ENCODE peak calls at places on chromosomes 11 and 22, in five cellular contexts. One of them, this sample, is unnamed.

GRCh38 chr11:74055938-74056337 is 47.1 kb upstream of the UCP3 start:
- ATAC-seq in activated naive CD8-positive, alpha-beta T cell treated with anti-CD3 and anti-CD28 coated beads, Interleukin-2, amount 10 ng/mL, durations not matched to agents 7 days and 5 days: no peak
- ATAC-seq in GM23338: no peak
- ATAC-seq in right cardiac atrium: no peak
- ATAC-seq in activated CD8-positive, alpha-beta memory T cell treated with anti-CD3 and anti-CD28 coated beads, Interleukin-2, amount 10 ng/mL, durations not matched to agents 7 days and 5 days: no peak
- ATAC-seq in this sample: peak

GRCh38 chr11:35076201-35077100 is 62.5 kb upstream of the CD44 start:
- ATAC-seq in right cardiac atrium: peak
- ATAC-seq in GM23338: no peak
- ATAC-seq in activated naive CD8-positive, alpha-beta T cell treated with anti-CD3 and anti-CD28 coated beads, Interleukin-2, amount 10 ng/mL, durations not matched to agents 7 days and 5 days: no peak
- ATAC-seq in activated CD8-positive, alpha-beta memory T cell treated with anti-CD3 and anti-CD28 coated beads, Interleukin-2, amount 10 ng/mL, durations not matched to agents 7 days and 5 days: no peak
- ATAC-seq in this sample: no peak

GRCh38 chr11:70360211-70360610 is 38.1 kb upstream of the CTTN start:
- ATAC-seq in activated CD8-positive, alpha-beta memory T cell treated with anti-CD3 and anti-CD28 coated beads, Interleukin-2, amount 10 ng/mL, durations not matched to agents 7 days and 5 days: no peak
- ATAC-seq in GM23338: no peak
- ATAC-seq in activated naive CD8-positive, alpha-beta T cell treated with anti-CD3 and anti-CD28 coated beads, Interleukin-2, amount 10 ng/mL, durations not matched to agents 7 days and 5 days: no peak
- ATAC-seq in right cardiac atrium: no peak
- ATAC-seq in this sample: no peak

GRCh38 chr11:8715501-8715900 is 32.9 kb downstream of the RPL27A start:
- ATAC-seq in activated naive CD8-positive, alpha-beta T cell treated with anti-CD3 and anti-CD28 coated beads, Interleukin-2, amount 10 ng/mL, durations not matched to agents 7 days and 5 days: no peak
- ATAC-seq in right cardiac atrium: no peak
- ATAC-seq in activated CD8-positive, alpha-beta memory T cell treated with anti-CD3 and anti-CD28 coated beads, Interleukin-2, amount 10 ng/mL, durations not matched to agents 7 days and 5 days: no peak
- ATAC-seq in GM23338: no peak
- ATAC-seq in this sample: no peak

GRCh38 chr22:47739616-47740015 is 977.2 kb downstream of the TBC1D22A start:
- ATAC-seq in activated naive CD8-positive, alpha-beta T cell treated with anti-CD3 and anti-CD28 coated beads, Interleukin-2, amount 10 ng/mL, durations not matched to agents 7 days and 5 days: no peak
- ATAC-seq in GM23338: no peak
- ATAC-seq in activated CD8-positive, alpha-beta memory T cell treated with anti-CD3 and anti-CD28 coated beads, Interleukin-2, amount 10 ng/mL, durations not matched to agents 7 days and 5 days: no peak
- ATAC-seq in right cardiac atrium: no peak
- ATAC-seq in this sample: no peak

GRCh38 chr11:64340671-64341335 is 799 bp downstream of the CCDC88B start:
- ATAC-seq in activated naive CD8-positive, alpha-beta T cell treated with anti-CD3 and anti-CD28 coated beads, Interleukin-2, amount 10 ng/mL, durations not matched to agents 7 days and 5 days: peak
- ATAC-seq in GM23338: peak
- ATAC-seq in right cardiac atrium: no peak
- ATAC-seq in activated CD8-positive, alpha-beta memory T cell treated with anti-CD3 and anti-CD28 coated beads, Interleukin-2, amount 10 ng/mL, durations not matched to agents 7 days and 5 days: peak
- ATAC-seq in this sample: peak

GRCh38 chr11:14081541-14082211 is 119.2 kb downstream of the SPON1 start:
- ATAC-seq in GM23338: no peak
- ATAC-seq in activated CD8-positive, alpha-beta memory T cell treated with anti-CD3 and anti-CD28 coated beads, Interleukin-2, amount 10 ng/mL, durations not matched to agents 7 days and 5 days: no peak
- ATAC-seq in activated naive CD8-positive, alpha-beta T cell treated with anti-CD3 and anti-CD28 coated beads, Interleukin-2, amount 10 ng/mL, durations not matched to agents 7 days and 5 days: no peak
- ATAC-seq in right cardiac atrium: peak
- ATAC-seq in this sample: no peak

GRCh38 chr11:117930208-117930570 is 987 bp upstream of the TMPRSS13 start:
- ATAC-seq in activated naive CD8-positive, alpha-beta T cell treated with anti-CD3 and anti-CD28 coated beads, Interleukin-2, amount 10 ng/mL, durations not matched to agents 7 days and 5 days: no peak
- ATAC-seq in GM23338: no peak
- ATAC-seq in activated CD8-positive, alpha-beta memory T cell treated with anti-CD3 and anti-CD28 coated beads, Interleukin-2, amount 10 ng/mL, durations not matched to agents 7 days and 5 days: no peak
- ATAC-seq in right cardiac atrium: no peak
- ATAC-seq in this sample: no peak

GRCh38 chr22:33757443-33758124 is 162.7 kb downstream of the LARGE1 start:
- ATAC-seq in right cardiac atrium: no peak
- ATAC-seq in GM23338: peak
- ATAC-seq in activated naive CD8-positive, alpha-beta T cell treated with anti-CD3 and anti-CD28 coated beads, Interleukin-2, amount 10 ng/mL, durations not matched to agents 7 days and 5 days: no peak
- ATAC-seq in activated CD8-positive, alpha-beta memory T cell treated with anti-CD3 and anti-CD28 coated beads, Interleukin-2, amount 10 ng/mL, durations not matched to agents 7 days and 5 days: no peak
- ATAC-seq in this sample: no peak

GRCh38 chr11:106468091-106468490 is 390.6 kb downstream of the AASDHPPT start:
- ATAC-seq in activated CD8-positive, alpha-beta memory T cell treated with anti-CD3 and anti-CD28 coated beads, Interleukin-2, amount 10 ng/mL, durations not matched to agents 7 days and 5 days: no peak
- ATAC-seq in activated naive CD8-positive, alpha-beta T cell treated with anti-CD3 and anti-CD28 coated beads, Interleukin-2, amount 10 ng/mL, durations not matched to agents 7 days and 5 days: no peak
- ATAC-seq in GM23338: no peak
- ATAC-seq in right cardiac atrium: no peak
- ATAC-seq in this sample: no peak

GRCh38 chr11:132064987-132065620 is 694.7 kb downstream of the NTM start:
- ATAC-seq in right cardiac atrium: peak
- ATAC-seq in GM23338: no peak
- ATAC-seq in activated naive CD8-positive, alpha-beta T cell treated with anti-CD3 and anti-CD28 coated beads, Interleukin-2, amount 10 ng/mL, durations not matched to agents 7 days and 5 days: no peak
- ATAC-seq in activated CD8-positive, alpha-beta memory T cell treated with anti-CD3 and anti-CD28 coated beads, Interleukin-2, amount 10 ng/mL, durations not matched to agents 7 days and 5 days: no peak
- ATAC-seq in this sample: no peak

GRCh38 chr22:31707519-31707918 is 42.4 kb downstream of the PRR14L start:
- ATAC-seq in activated CD8-positive, alpha-beta memory T cell treated with anti-CD3 and anti-CD28 coated beads, Interleukin-2, amount 10 ng/mL, durations not matched to agents 7 days and 5 days: no peak
- ATAC-seq in right cardiac atrium: no peak
- ATAC-seq in activated naive CD8-positive, alpha-beta T cell treated with anti-CD3 and anti-CD28 coated beads, Interleukin-2, amount 10 ng/mL, durations not matched to agents 7 days and 5 days: no peak
- ATAC-seq in GM23338: no peak
- ATAC-seq in this sample: no peak

GRCh38 chr11:14248577-14248976 is 110.4 kb downstream of the RRAS2 start:
- ATAC-seq in right cardiac atrium: peak
- ATAC-seq in activated CD8-positive, alpha-beta memory T cell treated with anti-CD3 and anti-CD28 coated beads, Interleukin-2, amount 10 ng/mL, durations not matched to agents 7 days and 5 days: peak
- ATAC-seq in GM23338: peak
- ATAC-seq in activated naive CD8-positive, alpha-beta T cell treated with anti-CD3 and anti-CD28 coated beads, Interleukin-2, amount 10 ng/mL, durations not matched to agents 7 days and 5 days: peak
- ATAC-seq in this sample: peak

GRCh38 chr22:39283312-39284141 is 35.9 kb downstream of the RPL3 start:
- ATAC-seq in activated naive CD8-positive, alpha-beta T cell treated with anti-CD3 and anti-CD28 coated beads, Interleukin-2, amount 10 ng/mL, durations not matched to agents 7 days and 5 days: no peak
- ATAC-seq in right cardiac atrium: peak
- ATAC-seq in GM23338: no peak
- ATAC-seq in activated CD8-positive, alpha-beta memory T cell treated with anti-CD3 and anti-CD28 coated beads, Interleukin-2, amount 10 ng/mL, durations not matched to agents 7 days and 5 days: no peak
- ATAC-seq in this sample: no peak

GRCh38 chr11:2912038-2912410 is 17.2 kb downstream of the PHLDA2 start:
- ATAC-seq in activated CD8-positive, alpha-beta memory T cell treated with anti-CD3 and anti-CD28 coated beads, Interleukin-2, amount 10 ng/mL, durations not matched to agents 7 days and 5 days: no peak
- ATAC-seq in right cardiac atrium: no peak
- ATAC-seq in activated naive CD8-positive, alpha-beta T cell treated with anti-CD3 and anti-CD28 coated beads, Interleukin-2, amount 10 ng/mL, durations not matched to agents 7 days and 5 days: no peak
- ATAC-seq in GM23338: no peak
- ATAC-seq in this sample: no peak

GRCh38 chr22:33391298-33391697 is 333.1 kb upstream of the SYN3 start:
- ATAC-seq in GM23338: no peak
- ATAC-seq in activated naive CD8-positive, alpha-beta T cell treated with anti-CD3 and anti-CD28 coated beads, Interleukin-2, amount 10 ng/mL, durations not matched to agents 7 days and 5 days: no peak
- ATAC-seq in activated CD8-positive, alpha-beta memory T cell treated with anti-CD3 and anti-CD28 coated beads, Interleukin-2, amount 10 ng/mL, durations not matched to agents 7 days and 5 days: no peak
- ATAC-seq in right cardiac atrium: no peak
- ATAC-seq in this sample: no peak

GRCh38 chr11:10688401-10688800 is 5.2 kb downstream of the IRAG1 start:
- ATAC-seq in activated naive CD8-positive, alpha-beta T cell treated with anti-CD3 and anti-CD28 coated beads, Interleukin-2, amount 10 ng/mL, durations not matched to agents 7 days and 5 days: no peak
- ATAC-seq in GM23338: peak
- ATAC-seq in right cardiac atrium: no peak
- ATAC-seq in activated CD8-positive, alpha-beta memory T cell treated with anti-CD3 and anti-CD28 coated beads, Interleukin-2, amount 10 ng/mL, durations not matched to agents 7 days and 5 days: peak
- ATAC-seq in this sample: peak

GRCh38 chr11:126655807-126656128 is 300.3 kb downstream of the ST3GAL4 start:
- ATAC-seq in activated naive CD8-positive, alpha-beta T cell treated with anti-CD3 and anti-CD28 coated beads, Interleukin-2, amount 10 ng/mL, durations not matched to agents 7 days and 5 days: no peak
- ATAC-seq in activated CD8-positive, alpha-beta memory T cell treated with anti-CD3 and anti-CD28 coated beads, Interleukin-2, amount 10 ng/mL, durations not matched to agents 7 days and 5 days: no peak
- ATAC-seq in right cardiac atrium: peak
- ATAC-seq in GM23338: no peak
- ATAC-seq in this sample: no peak

GRCh38 chr11:66195867-66196266 is 72.6 kb upstream of the RAB1B start:
- ATAC-seq in right cardiac atrium: no peak
- ATAC-seq in GM23338: no peak
- ATAC-seq in activated naive CD8-positive, alpha-beta T cell treated with anti-CD3 and anti-CD28 coated beads, Interleukin-2, amount 10 ng/mL, durations not matched to agents 7 days and 5 days: no peak
- ATAC-seq in activated CD8-positive, alpha-beta memory T cell treated with anti-CD3 and anti-CD28 coated beads, Interleukin-2, amount 10 ng/mL, durations not matched to agents 7 days and 5 days: no peak
- ATAC-seq in this sample: no peak

GRCh38 chr11:441418-442274 is at the start of gene ANO9:
- ATAC-seq in GM23338: peak
- ATAC-seq in right cardiac atrium: no peak
- ATAC-seq in activated CD8-positive, alpha-beta memory T cell treated with anti-CD3 and anti-CD28 coated beads, Interleukin-2, amount 10 ng/mL, durations not matched to agents 7 days and 5 days: peak
- ATAC-seq in activated naive CD8-positive, alpha-beta T cell treated with anti-CD3 and anti-CD28 coated beads, Interleukin-2, amount 10 ng/mL, durations not matched to agents 7 days and 5 days: peak
- ATAC-seq in this sample: peak

GRCh38 chr11:10401275-10401674 is 53.8 kb upstream of the AMPD3 start:
- ATAC-seq in right cardiac atrium: peak
- ATAC-seq in activated naive CD8-positive, alpha-beta T cell treated with anti-CD3 and anti-CD28 coated beads, Interleukin-2, amount 10 ng/mL, durations not matched to agents 7 days and 5 days: no peak
- ATAC-seq in GM23338: peak
- ATAC-seq in activated CD8-positive, alpha-beta memory T cell treated with anti-CD3 and anti-CD28 coated beads, Interleukin-2, amount 10 ng/mL, durations not matched to agents 7 days and 5 days: no peak
- ATAC-seq in this sample: no peak

GRCh38 chr11:7604331-7604973 is 68.8 kb downstream of the CYB5R2 start:
- ATAC-seq in activated CD8-positive, alpha-beta memory T cell treated with anti-CD3 and anti-CD28 coated beads, Interleukin-2, amount 10 ng/mL, durations not matched to agents 7 days and 5 days: no peak
- ATAC-seq in activated naive CD8-positive, alpha-beta T cell treated with anti-CD3 and anti-CD28 coated beads, Interleukin-2, amount 10 ng/mL, durations not matched to agents 7 days and 5 days: no peak
- ATAC-seq in GM23338: no peak
- ATAC-seq in right cardiac atrium: peak
- ATAC-seq in this sample: no peak

GRCh38 chr11:130124096-130124495 is 35.5 kb upstream of the ST14 start:
- ATAC-seq in right cardiac atrium: peak
- ATAC-seq in activated naive CD8-positive, alpha-beta T cell treated with anti-CD3 and anti-CD28 coated beads, Interleukin-2, amount 10 ng/mL, durations not matched to agents 7 days and 5 days: no peak
- ATAC-seq in activated CD8-positive, alpha-beta memory T cell treated with anti-CD3 and anti-CD28 coated beads, Interleukin-2, amount 10 ng/mL, durations not matched to agents 7 days and 5 days: no peak
- ATAC-seq in GM23338: no peak
- ATAC-seq in this sample: no peak